ENCODE peak calls at places on chromosomes 1 and 21, in six cellular contexts. One of them, this sample, is unnamed.

GRCh38 chr1:114437812-114438211 is 73.2 kb downstream of the TRIM33 start:
- DNase-seq in pancreas: no peak
- DNase-seq in sigmoid colon: no peak
- DNase-seq in lower lobe of right lung: no peak
- DNase-seq in GM23338: no peak
- DNase-seq in adrenal gland: no peak
- DNase-seq in this sample: no peak

GRCh38 chr1:209641216-209642181 is 10.7 kb downstream of the LAMB3 start:
- DNase-seq in pancreas: peak; percentile 76
- DNase-seq in sigmoid colon: peak; percentile 95
- DNase-seq in lower lobe of right lung: peak; percentile 69
- DNase-seq in GM23338: no peak
- DNase-seq in adrenal gland: peak; percentile 91
- DNase-seq in this sample: peak; percentile 82

GRCh38 chr1:209622841-209623829 is 29.1 kb downstream of the LAMB3 start:
- DNase-seq in pancreas: no peak
- DNase-seq in sigmoid colon: no peak
- DNase-seq in lower lobe of right lung: no peak
- DNase-seq in GM23338: no peak
- DNase-seq in adrenal gland: no peak
- DNase-seq in this sample: no peak

GRCh38 chr1:155086182-155086741 is 7.6 kb downstream of the EFNA3 start:
- DNase-seq in pancreas: peak; percentile 88
- DNase-seq in sigmoid colon: peak; percentile 86
- DNase-seq in lower lobe of right lung: peak; percentile 81
- DNase-seq in GM23338: peak; percentile 82
- DNase-seq in adrenal gland: peak; percentile 65
- DNase-seq in this sample: peak; percentile 86

GRCh38 chr1:24540906-24541710 is 14.8 kb upstream of the NCMAP start:
- DNase-seq in pancreas: no peak
- DNase-seq in sigmoid colon: no peak
- DNase-seq in lower lobe of right lung: no peak
- DNase-seq in GM23338: no peak
- DNase-seq in adrenal gland: no peak
- DNase-seq in this sample: no peak

GRCh38 chr1:195053478-195053877 is 1554.8 kb downstream of the KCNT2 start:
- DNase-seq in pancreas: no peak
- DNase-seq in sigmoid colon: no peak
- DNase-seq in lower lobe of right lung: no peak
- DNase-seq in GM23338: no peak
- DNase-seq in adrenal gland: no peak
- DNase-seq in this sample: no peak

GRCh38 chr1:164699815-164700491 is 141.0 kb downstream of the PBX1 start:
- DNase-seq in pancreas: no peak
- DNase-seq in sigmoid colon: peak; percentile 92
- DNase-seq in lower lobe of right lung: no peak
- DNase-seq in GM23338: no peak
- DNase-seq in adrenal gland: no peak
- DNase-seq in this sample: no peak

GRCh38 chr1:36203554-36204346 is 20.5 kb upstream of the THRAP3 start:
- DNase-seq in pancreas: peak; percentile 66
- DNase-seq in sigmoid colon: peak; percentile 81
- DNase-seq in lower lobe of right lung: peak; percentile 84
- DNase-seq in GM23338: no peak
- DNase-seq in adrenal gland: peak; percentile 92
- DNase-seq in this sample: peak; percentile 87

GRCh38 chr21:41769933-41770332 is 3.1 kb upstream of the RIPK4 start:
- DNase-seq in pancreas: no peak
- DNase-seq in sigmoid colon: no peak
- DNase-seq in lower lobe of right lung: no peak
- DNase-seq in GM23338: no peak
- DNase-seq in adrenal gland: no peak
- DNase-seq in this sample: no peak

GRCh38 chr1:234916840-234917239 is 211.8 kb downstream of the TOMM20 start:
- DNase-seq in pancreas: no peak
- DNase-seq in sigmoid colon: no peak
- DNase-seq in lower lobe of right lung: no peak
- DNase-seq in GM23338: no peak
- DNase-seq in adrenal gland: no peak
- DNase-seq in this sample: no peak

GRCh38 chr1:169047074-169047473 is 59.4 kb upstream of the ATP1B1 start:
- DNase-seq in pancreas: no peak
- DNase-seq in sigmoid colon: no peak
- DNase-seq in lower lobe of right lung: no peak
- DNase-seq in GM23338: no peak
- DNase-seq in adrenal gland: no peak
- DNase-seq in this sample: no peak

GRCh38 chr21:34635307-34635706 is 20.4 kb upstream of the RCAN1 start:
- DNase-seq in pancreas: no peak
- DNase-seq in sigmoid colon: no peak
- DNase-seq in lower lobe of right lung: no peak
- DNase-seq in GM23338: peak; percentile 63
- DNase-seq in adrenal gland: no peak
- DNase-seq in this sample: no peak

GRCh38 chr1:116680752-116681151 is 13.2 kb upstream of the IGSF3 start:
- DNase-seq in pancreas: no peak
- DNase-seq in sigmoid colon: no peak
- DNase-seq in lower lobe of right lung: peak; percentile 45
- DNase-seq in GM23338: no peak
- DNase-seq in adrenal gland: no peak
- DNase-seq in this sample: no peak

GRCh38 chr1:150552692-150553278 is 3.6 kb downstream of the ADAMTSL4 start:
- DNase-seq in pancreas: peak; percentile 75
- DNase-seq in sigmoid colon: no peak
- DNase-seq in lower lobe of right lung: no peak
- DNase-seq in GM23338: no peak
- DNase-seq in adrenal gland: peak; percentile 25
- DNase-seq in this sample: no peak

GRCh38 chr1:224067621-224068457 is 46.1 kb upstream of the FBXO28 start:
- DNase-seq in pancreas: no peak
- DNase-seq in sigmoid colon: no peak
- DNase-seq in lower lobe of right lung: no peak
- DNase-seq in GM23338: no peak
- DNase-seq in adrenal gland: no peak
- DNase-seq in this sample: no peak

GRCh38 chr1:92085727-92086126 is 5.6 kb downstream of the BTBD8 start:
- DNase-seq in pancreas: no peak
- DNase-seq in sigmoid colon: no peak
- DNase-seq in lower lobe of right lung: no peak
- DNase-seq in GM23338: peak; percentile 30
- DNase-seq in adrenal gland: no peak
- DNase-seq in this sample: no peak

GRCh38 chr21:44762221-44763049 is 39.2 kb downstream of the UBE2G2 start:
- DNase-seq in pancreas: no peak
- DNase-seq in sigmoid colon: no peak
- DNase-seq in lower lobe of right lung: no peak
- DNase-seq in GM23338: no peak
- DNase-seq in adrenal gland: no peak
- DNase-seq in this sample: no peak

GRCh38 chr1:100921110-100921706 is 25.3 kb downstream of the SLC30A7 start:
- DNase-seq in pancreas: no peak
- DNase-seq in sigmoid colon: no peak
- DNase-seq in lower lobe of right lung: no peak
- DNase-seq in GM23338: peak; percentile 76
- DNase-seq in adrenal gland: no peak
- DNase-seq in this sample: no peak

GRCh38 chr1:7427901-7428300 is 343.2 kb upstream of the VAMP3 start:
- DNase-seq in pancreas: no peak
- DNase-seq in sigmoid colon: no peak
- DNase-seq in lower lobe of right lung: peak; percentile 21
- DNase-seq in GM23338: no peak
- DNase-seq in adrenal gland: no peak
- DNase-seq in this sample: no peak

GRCh38 chr1:15386128-15386824 is 23.4 kb upstream of the EFHD2 start:
- DNase-seq in pancreas: no peak
- DNase-seq in sigmoid colon: no peak
- DNase-seq in lower lobe of right lung: no peak
- DNase-seq in GM23338: peak; percentile 57
- DNase-seq in adrenal gland: no peak
- DNase-seq in this sample: no peak

GRCh38 chr1:49185455-49185980 is 408.8 kb upstream of the BEND5 start:
- DNase-seq in pancreas: no peak
- DNase-seq in sigmoid colon: no peak
- DNase-seq in lower lobe of right lung: no peak
- DNase-seq in GM23338: no peak
- DNase-seq in adrenal gland: no peak
- DNase-seq in this sample: no peak

GRCh38 chr1:56397811-56398231 is 181.5 kb downstream of the PLPP3 start:
- DNase-seq in pancreas: no peak
- DNase-seq in sigmoid colon: no peak
- DNase-seq in lower lobe of right lung: no peak
- DNase-seq in GM23338: no peak
- DNase-seq in adrenal gland: no peak
- DNase-seq in this sample: no peak

GRCh38 chr1:212229654-212230053 is 55.6 kb upstream of the PPP2R5A start:
- DNase-seq in pancreas: no peak
- DNase-seq in sigmoid colon: no peak
- DNase-seq in lower lobe of right lung: no peak
- DNase-seq in GM23338: no peak
- DNase-seq in adrenal gland: no peak
- DNase-seq in this sample: no peak

GRCh38 chr1:109213824-109214693 is at the start of gene SARS1:
- DNase-seq in pancreas: peak; percentile 96
- DNase-seq in sigmoid colon: peak; percentile 92
- DNase-seq in lower lobe of right lung: peak; percentile 89
- DNase-seq in GM23338: peak; percentile 94
- DNase-seq in adrenal gland: peak; percentile 84
- DNase-seq in this sample: peak; percentile 94

GRCh38 chr1:57983441-57983840 is 559.6 kb upstream of the DAB1 start:
- DNase-seq in pancreas: no peak
- DNase-seq in sigmoid colon: no peak
- DNase-seq in lower lobe of right lung: no peak
- DNase-seq in GM23338: no peak
- DNase-seq in adrenal gland: no peak
- DNase-seq in this sample: no peak

GRCh38 chr1:116203936-116204335 is 92.7 kb downstream of the MAB21L3 start:
- DNase-seq in pancreas: no peak
- DNase-seq in sigmoid colon: no peak
- DNase-seq in lower lobe of right lung: no peak
- DNase-seq in GM23338: no peak
- DNase-seq in adrenal gland: no peak
- DNase-seq in this sample: no peak

GRCh38 chr1:1283821-1284220 is 3.6 kb downstream of the SCNN1D start:
- DNase-seq in pancreas: peak; percentile 55
- DNase-seq in sigmoid colon: no peak
- DNase-seq in lower lobe of right lung: no peak
- DNase-seq in GM23338: peak; percentile 64
- DNase-seq in adrenal gland: no peak
- DNase-seq in this sample: no peak
- TF ChIP-seq CTCF in pancreas: no peak
- TF ChIP-seq CTCF in sigmoid colon: no peak
- TF ChIP-seq CTCF in lower lobe of right lung: no peak
- TF ChIP-seq CTCF in GM23338: no peak
- TF ChIP-seq CTCF in adrenal gland: no peak
- TF ChIP-seq CTCF in this sample: no peak

DNA sequence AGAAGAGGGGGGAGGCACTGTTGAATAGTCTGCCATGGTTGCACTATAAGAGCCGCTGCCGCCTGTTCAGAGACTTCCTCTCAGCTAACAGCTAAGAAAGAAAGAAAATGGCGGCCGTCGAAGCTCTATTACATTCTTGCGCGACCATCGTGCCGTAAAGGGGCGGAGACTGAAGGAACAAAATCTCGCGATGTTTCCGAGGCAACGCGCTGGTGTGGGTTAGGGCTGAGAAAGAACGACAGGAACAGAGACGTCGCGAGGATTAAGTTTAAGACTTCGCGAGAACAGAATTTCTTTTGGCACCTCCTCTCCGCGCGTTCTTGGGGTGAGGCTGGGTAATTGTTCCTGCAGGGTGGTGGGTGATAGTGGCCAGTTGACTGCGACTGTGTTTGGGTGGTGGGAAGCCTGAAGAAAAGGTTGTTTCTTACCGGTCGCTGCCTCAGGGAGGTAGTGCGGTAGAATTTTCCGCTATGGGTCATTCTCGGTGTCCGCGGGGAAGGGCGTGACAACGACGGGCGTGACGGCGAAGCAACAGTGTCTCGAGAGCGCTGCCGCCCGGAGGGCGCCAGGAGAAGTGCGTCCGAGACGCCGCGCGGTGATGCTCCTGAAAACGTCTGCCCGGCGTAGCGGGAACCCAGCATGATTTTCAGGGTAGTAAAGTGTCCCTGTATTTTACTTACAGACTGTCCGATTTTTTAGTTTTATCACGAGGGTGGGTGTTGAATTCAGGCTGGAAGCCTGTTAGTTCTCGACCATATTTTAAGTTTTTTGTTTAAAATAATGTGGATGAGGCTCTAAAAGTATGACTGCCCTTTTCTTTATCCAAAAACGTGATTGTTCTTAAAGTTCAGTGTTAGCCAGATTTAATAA is at the start of gene FUBP1:
- DNase-seq in pancreas: peak; percentile 93
- DNase-seq in sigmoid colon: peak; percentile 98
- DNase-seq in lower lobe of right lung: peak; percentile 93
- DNase-seq in GM23338: peak; percentile 100
- DNase-seq in adrenal gland: peak; percentile 98
- DNase-seq in this sample: peak; percentile 94
- H3K4me1 ChIP-seq in pancreas: peaks cover 7% of the 10 kb centered on the region
- H3K4me1 ChIP-seq in sigmoid colon: no peaks in the 10 kb centered on the region
- H3K4me1 ChIP-seq in lower lobe of right lung: peaks cover 46% of the 10 kb centered on the region
- H3K4me1 ChIP-seq in GM23338: peaks cover 45% of the 10 kb centered on the region
- H3K4me1 ChIP-seq in adrenal gland: peaks cover 57% of the 10 kb centered on the region
- H3K4me1 ChIP-seq in this sample: peaks cover 35% of the 10 kb centered on the region

DNA sequence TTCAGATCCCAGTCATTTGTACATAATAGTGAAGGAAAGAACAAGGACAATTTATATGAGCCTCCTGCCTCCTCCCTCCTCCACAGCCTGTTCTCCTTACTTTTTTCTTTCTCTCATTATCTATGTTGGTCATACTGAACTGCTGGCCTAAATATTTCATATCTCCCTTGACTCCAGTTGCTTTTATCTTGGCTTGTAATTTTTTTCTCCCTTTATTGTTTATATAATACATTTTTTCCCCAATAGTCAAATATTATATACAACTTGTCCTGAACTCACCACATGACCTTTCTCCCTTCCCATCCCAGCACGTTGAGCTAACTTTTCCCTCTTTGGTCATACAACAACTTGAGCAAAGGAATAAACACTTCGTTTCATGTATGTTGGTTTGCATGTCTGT is 752.1 kb downstream of the LTN1 start:
- DNase-seq in pancreas: no peak
- DNase-seq in sigmoid colon: no peak
- DNase-seq in lower lobe of right lung: no peak
- DNase-seq in GM23338: no peak
- DNase-seq in adrenal gland: no peak
- DNase-seq in this sample: no peak
- H3K27ac ChIP-seq in pancreas: no peak overlapping the region
- H3K27ac ChIP-seq in sigmoid colon: peak overlapping the region; percentile 20
- H3K27ac ChIP-seq in lower lobe of right lung: no peak overlapping the region
- H3K27ac ChIP-seq in GM23338: no peak overlapping the region
- H3K27ac ChIP-seq in adrenal gland: no peak overlapping the region
- H3K27ac ChIP-seq in this sample: no peak overlapping the region

DNA sequence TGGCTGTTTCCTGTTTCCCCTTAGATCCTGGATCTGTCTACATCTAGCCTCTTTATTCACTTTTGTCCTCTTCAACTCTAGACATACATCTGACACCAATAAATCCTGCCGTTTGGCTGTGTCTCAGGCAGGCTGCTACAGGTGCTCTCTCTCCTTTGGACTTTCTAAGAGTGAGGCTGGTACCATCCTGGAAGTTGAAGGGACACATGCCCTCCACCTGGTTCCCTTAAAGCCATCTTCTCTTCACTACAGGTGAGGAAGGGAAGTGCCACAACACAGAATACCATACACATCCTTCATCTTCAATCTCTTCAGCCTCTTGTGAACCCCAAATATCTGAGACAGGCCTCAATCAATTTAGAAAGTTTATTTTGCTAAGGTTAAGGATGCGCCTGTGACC is 137.9 kb downstream of the BACH1 start:
- DNase-seq in pancreas: no peak
- DNase-seq in sigmoid colon: no peak
- DNase-seq in lower lobe of right lung: no peak
- DNase-seq in GM23338: no peak
- DNase-seq in adrenal gland: no peak
- DNase-seq in this sample: no peak
- TF ChIP-seq CTCF in pancreas: no peak
- TF ChIP-seq CTCF in sigmoid colon: no peak
- TF ChIP-seq CTCF in lower lobe of right lung: no peak
- TF ChIP-seq CTCF in GM23338: no peak
- TF ChIP-seq CTCF in adrenal gland: no peak
- TF ChIP-seq CTCF in this sample: no peak

This sample was measured in upper lobe of right lung.